ENCODE peak calls at places on chromosomes 16 and 17, in five cellular contexts. I is SK-N-SH, C is GM12878, D is GM12892, X is K562. M is an unnamed sample.

GRCh38 chr16:78490847-78491246 is 391.4 kb downstream of the WWOX start:
- DNase-seq in D (no peak), C (no peak), I (no peak), X (no peak), M (no peak)

GRCh38 chr16:50665128-50665878 is 15.8 kb downstream of the SNX20 start:
- DNase-seq in I (peak; percentile 84), C (no peak), X (peak; percentile 69), D (peak; percentile 64), M (peak; percentile 60)

GRCh38 chr17:43601280-43602050 is 55.3 kb upstream of the ETV4 start:
- DNase-seq in X (no peak), D (no peak), I (no peak), C (no peak), M (no peak)

GRCh38 chr16:68065716-68066305 is 19.4 kb upstream of the NFATC3 start:
- DNase-seq in C (no peak), I (no peak), D (no peak), X (no peak), M (no peak)

GRCh38 chr16:83995756-83996155 is 27.7 kb downstream of the NECAB2 start:
- DNase-seq in D (no peak), C (no peak), I (no peak), X (peak; percentile 73), M (no peak)

GRCh38 chr16:59632266-59632855 is 898.2 kb upstream of the GOT2 start:
- DNase-seq in I (no peak), X (no peak), C (no peak), D (no peak), M (no peak)

GRCh38 chr17:61335105-61335844 is 64.4 kb upstream of the TBX2 start:
- DNase-seq in D (no peak), X (no peak), C (no peak), I (no peak), M (no peak)

GRCh38 chr17:80449194-80449929 is 27.0 kb downstream of the NPTX1 start:
- DNase-seq in D (no peak), C (no peak), X (no peak), I (no peak), M (no peak)

DNA sequence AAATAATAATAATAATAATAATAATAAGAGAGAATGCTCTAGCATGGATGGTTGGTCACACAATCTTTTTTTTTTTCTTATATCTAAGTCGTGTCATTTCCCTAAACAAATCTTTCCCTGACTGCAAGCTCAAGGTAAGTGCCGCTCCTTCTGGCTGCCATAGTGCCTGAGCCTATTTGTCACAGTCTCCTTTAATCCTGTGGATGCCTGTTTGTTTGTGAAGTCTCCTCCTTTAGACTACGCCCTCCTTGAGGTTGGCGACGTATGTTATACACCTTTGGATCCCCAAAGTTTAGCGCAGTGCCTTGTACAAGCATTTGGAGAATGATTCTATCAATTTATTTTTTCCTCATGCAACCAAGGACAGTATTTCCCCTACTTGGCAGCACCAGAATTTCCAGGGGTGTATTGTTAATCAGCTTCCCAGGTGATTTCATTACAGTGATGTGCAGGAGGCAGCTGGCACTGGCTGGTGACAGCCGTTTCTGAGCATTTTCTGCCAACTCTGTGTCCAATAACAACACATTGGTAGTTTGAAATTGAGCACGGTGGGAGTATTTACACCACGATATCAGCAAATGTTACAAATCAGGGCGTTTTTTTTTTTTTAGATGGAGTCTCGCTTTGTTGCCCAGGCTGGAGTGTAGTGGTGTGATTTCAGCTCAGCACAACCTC is 26.6 kb downstream of the TMEM238L start:
- DNase-seq in X (no peak), D (no peak), I (no peak), C (no peak), M (no peak)
- TF ChIP-seq TAF1 in X (no peak), D (no peak), I (no peak), C (no peak), M (no peak)

GRCh38 chr17:70109497-70109896 is 34.5 kb downstream of the KCNJ16 start:
- DNase-seq in C (no peak), D (no peak), X (no peak), I (no peak), M (no peak)
- TF ChIP-seq TAF1 in C (no peak), D (no peak), X (no peak), I (no peak), M (no peak)

DNA sequence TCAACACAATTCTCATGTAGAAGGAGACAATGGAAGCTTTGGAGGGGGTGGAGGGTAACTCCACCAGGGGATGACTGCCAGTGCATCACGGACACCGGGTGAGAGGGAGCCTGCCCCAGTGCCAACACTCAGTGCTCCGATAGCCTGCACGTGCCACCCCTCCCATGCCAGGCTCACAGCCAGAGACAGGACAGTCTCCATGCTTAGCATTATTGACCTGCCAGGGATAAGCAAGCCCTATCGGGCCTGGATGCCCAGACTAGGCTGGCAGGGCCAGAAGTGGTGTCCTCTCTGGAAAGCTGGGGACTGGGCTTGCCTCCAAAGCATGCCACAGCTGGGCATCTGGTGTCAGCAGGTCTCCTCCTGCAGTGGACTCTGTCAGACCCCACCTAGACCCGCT is 1.6 kb upstream of the RHBDF1 start:
- DNase-seq in X (no peak), I (no peak), D (no peak), C (no peak), M (no peak)
- TF ChIP-seq TAF1 in X (no peak), I (no peak), D (no peak), C (no peak), M (no peak)

GRCh38 chr17:8014558-8014850 is 12.1 kb downstream of the GUCY2D start:
- DNase-seq in I (no peak), C (no peak), X (no peak), D (no peak), M (no peak)

GRCh38 chr17:8018436-8018835 is 16.0 kb downstream of the GUCY2D start:
- DNase-seq in X (no peak), C (no peak), D (no peak), I (no peak), M (no peak)

GRCh38 chr17:8015957-8016631 is 13.7 kb downstream of the GUCY2D start:
- DNase-seq in D (no peak), I (peak; percentile 71), C (no peak), X (no peak), M (no peak)

GRCh38 chr17:8015236-8015956 is 13.0 kb downstream of the GUCY2D start:
- DNase-seq in D (no peak), C (no peak), I (no peak), X (no peak), M (no peak)

GRCh38 chr17:8016632-8017424 is 14.4 kb downstream of the GUCY2D start:
- DNase-seq in D (no peak), I (peak; percentile 82), X (peak; percentile 54), C (no peak), M (no peak)
- TF ChIP-seq TAF1 in D (no peak), I (no peak), X (no peak), C (no peak), M (no peak)

GRCh38 chr16:56807011-56807675 is 57.9 kb upstream of the SLC12A3 start:
- DNase-seq in D (no peak), X (no peak), C (no peak), I (no peak), M (no peak)
- TF ChIP-seq TAF1 in D (no peak), X (no peak), C (no peak), I (no peak), M (no peak)

GRCh38 chr17:48575673-48576478 is 2.3 kb downstream of the HOXB4 start:
- DNase-seq in I (no peak), X (no peak), C (no peak), D (no peak), M (no peak)

GRCh38 chr17:48577330-48577945 is 712 bp downstream of the HOXB4 start:
- DNase-seq in D (no peak), C (no peak), X (peak; percentile 70), I (no peak), M (no peak)

GRCh38 chr17:48576479-48577309 is 1.5 kb downstream of the HOXB4 start:
- DNase-seq in D (no peak), C (no peak), I (no peak), X (peak; percentile 63), M (no peak)

GRCh38 chr17:48574523-48575065 is 3.6 kb downstream of the HOXB4 start:
- DNase-seq in I (no peak), X (no peak), D (no peak), C (no peak), M (no peak)

GRCh38 chr17:48575066-48575582 is 3.0 kb downstream of the HOXB4 start:
- DNase-seq in I (no peak), C (no peak), D (no peak), X (no peak), M (no peak)
- TF ChIP-seq TAF1 in I (no peak), C (no peak), D (no peak), X (no peak), M (no peak)

DNA sequence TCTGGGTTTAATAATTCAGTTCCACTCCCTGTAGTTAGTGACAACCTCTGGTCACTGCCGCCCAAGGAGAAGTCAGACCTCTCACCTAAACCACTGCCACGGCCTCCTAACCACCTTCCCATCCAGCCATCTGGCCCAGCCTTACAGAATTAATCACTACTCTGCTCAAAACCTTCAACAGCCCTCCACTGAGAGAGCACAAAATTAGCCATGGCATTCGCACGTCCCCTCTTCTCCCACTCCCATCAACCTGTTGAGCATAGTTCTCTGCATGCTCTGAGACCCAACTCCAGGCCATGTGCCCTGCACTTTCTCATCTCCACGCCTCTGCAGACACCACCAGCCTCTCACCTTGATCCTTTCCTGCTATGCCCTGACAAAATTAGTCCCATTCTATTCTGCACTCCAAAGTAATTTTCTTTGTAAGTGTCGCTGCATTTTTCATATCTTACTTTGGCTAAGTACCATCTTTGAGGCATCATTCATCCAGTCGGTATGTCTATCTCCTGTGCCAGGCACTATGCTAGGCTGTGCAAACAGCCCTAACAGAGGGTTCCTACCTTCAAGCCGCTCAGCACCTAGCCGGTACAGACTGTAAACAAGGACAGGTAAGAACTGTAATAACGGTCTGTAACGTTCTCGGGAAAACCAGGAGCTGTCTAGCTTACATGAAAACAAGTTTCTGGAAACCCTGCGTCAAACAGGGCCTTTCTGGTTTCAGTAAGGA is 961 bp downstream of the COPRS start:
- DNase-seq in X (no peak), I (no peak), C (no peak), D (no peak), M (no peak)
- TF ChIP-seq TAF1 in X (no peak), I (no peak), C (no peak), D (no peak), M (no peak)

GRCh38 chr16:7791191-7791590 is 458.5 kb downstream of the RBFOX1 start:
- DNase-seq in I (no peak), D (no peak), C (no peak), X (no peak), M (no peak)
- TF ChIP-seq TAF1 in I (no peak), D (no peak), C (no peak), X (no peak), M (no peak)

GRCh38 chr16:3175157-3176153 is 12.5 kb upstream of the OR1F1 start:
- DNase-seq in D (no peak), C (no peak), X (peak; percentile 75), I (no peak), M (no peak)

GRCh38 chr16:3171181-3171854 is 16.7 kb upstream of the OR1F1 start:
- DNase-seq in I (peak; percentile 50), D (peak; percentile 67), C (no peak), X (no peak), M (peak; percentile 50)

GRCh38 chr16:3174618-3175148 is 13.3 kb upstream of the OR1F1 start:
- DNase-seq in D (no peak), X (no peak), I (no peak), C (no peak), M (no peak)

GRCh38 chr16:3171855-3172593 is 16.0 kb upstream of the OR1F1 start:
- DNase-seq in X (peak; percentile 69), D (peak; percentile 48), I (peak; percentile 51), C (no peak), M (peak; percentile 31)

GRCh38 chr16:3173892-3174617 is 13.9 kb upstream of the OR1F1 start:
- DNase-seq in I (peak; percentile 81), C (no peak), X (peak; percentile 76), D (peak; percentile 47), M (peak; percentile 42)
- TF ChIP-seq TAF1 in I (no peak), C (no peak), X (no peak), D (no peak), M (no peak)

GRCh38 chr17:74935585-74936469 is at the start of gene OTOP3:
- DNase-seq in C (no peak), X (no peak), D (no peak), I (peak; percentile 81), M (no peak)
- TF ChIP-seq TAF1 in C (no peak), X (no peak), D (no peak), I (no peak), M (no peak)